ENCODE peak calls at places on chromosomes 16 and 17, in six cellular contexts. D is HCT116, O is GM12878, T is HepG2, P is H1, V is K562. E is an unnamed sample.

GRCh38 chr16:65991149-65991701 is 375.3 kb upstream of the CDH5 start:
- DNase-seq in T (no peak), P (no peak), O (no peak), V (no peak), D (no peak), E (peak; percentile 13)

GRCh38 chr17:7041607-7042506 is 2.0 kb downstream of the SLC16A11 start:
- DNase-seq in T (no peak), V (no peak), O (no peak), D (no peak), P (peak; percentile 69), E (no peak)

GRCh38 chr17:33115351-33115750 is 123.7 kb downstream of the SPACA3 start:
- DNase-seq in V (no peak), O (no peak), T (no peak), P (no peak), D (no peak), E (no peak)

GRCh38 chr16:69187891-69188451 is 1.0 kb downstream of the SNTB2 start:
- DNase-seq in P (no peak), O (no peak), D (no peak), V (peak; percentile 41), T (peak; percentile 14), E (peak; percentile 11)

GRCh38 chr17:36034127-36034526 is 16.4 kb upstream of the CCL23 start:
- DNase-seq in O (peak; percentile 62), D (no peak), V (no peak), T (no peak), P (no peak), E (no peak)

GRCh38 chr17:80773243-80773991 is 218.2 kb upstream of the CHMP6 start:
- DNase-seq in D (no peak), O (no peak), T (no peak), P (no peak), V (no peak), E (no peak)

GRCh38 chr16:66250686-66251405 is 115.6 kb upstream of the CDH5 start:
- DNase-seq in P (no peak), T (no peak), D (no peak), O (no peak), V (no peak), E (peak; percentile 25)

GRCh38 chr17:80843741-80844156 is 147.9 kb upstream of the CHMP6 start:
- DNase-seq in P (no peak), D (no peak), T (peak; percentile 20), V (no peak), O (no peak), E (no peak)

GRCh38 chr16:20399185-20399584 is 5.4 kb downstream of the PDILT start:
- DNase-seq in P (no peak), V (no peak), O (no peak), D (no peak), T (no peak), E (no peak)

GRCh38 chr16:87166321-87166720 is 150.9 kb downstream of the C16orf95 start:
- DNase-seq in P (no peak), V (no peak), T (no peak), D (no peak), O (no peak), E (no peak)

GRCh38 chr16:86611958-86612357 is 33.6 kb downstream of the FOXL1 start:
- DNase-seq in D (no peak), O (no peak), V (no peak), P (no peak), T (no peak), E (no peak)

GRCh38 chr16:86590501-86591144 is 12.3 kb downstream of the FOXL1 start:
- DNase-seq in D (no peak), P (no peak), O (no peak), V (no peak), T (peak; percentile 32), E (no peak)

GRCh38 chr16:8474576-8474975 is 115.7 kb downstream of the TMEM114 start:
- DNase-seq in O (no peak), P (no peak), T (no peak), V (no peak), D (no peak), E (no peak)

GRCh38 chr16:19804538-19805323 is 79.9 kb downstream of the GPRC5B start:
- DNase-seq in V (no peak), T (no peak), O (no peak), D (no peak), P (peak; percentile 55), E (peak; percentile 22)

GRCh38 chr17:46915596-46915995 is 7.4 kb upstream of the GOSR2 start:
- DNase-seq in P (no peak), V (no peak), D (no peak), T (no peak), O (no peak), E (no peak)

GRCh38 chr17:21025446-21025845 is 17.4 kb downstream of the USP22 start:
- DNase-seq in D (no peak), O (no peak), V (no peak), P (no peak), T (no peak), E (no peak)

GRCh38 chr17:21549107-21549687 is 143.1 kb upstream of the KCNJ18 start:
- DNase-seq in O (no peak), D (no peak), V (no peak), T (no peak), P (no peak), E (no peak)

GRCh38 chr16:83356266-83356665 is 451.5 kb upstream of the HSBP1 start:
- DNase-seq in D (peak; percentile 29), T (peak; percentile 56), P (no peak), V (peak; percentile 54), O (no peak), E (peak; percentile 57)

GRCh38 chr16:47774661-47775060 is 313.5 kb downstream of the PHKB start:
- DNase-seq in D (no peak), O (no peak), T (peak; percentile 67), V (no peak), P (peak; percentile 47), E (peak; percentile 76)

GRCh38 chr17:69729937-69730336 is 315.4 kb downstream of the MAP2K6 start:
- DNase-seq in T (no peak), P (no peak), V (no peak), D (no peak), O (no peak), E (no peak)

GRCh38 chr17:69732272-69732671 is 317.8 kb downstream of the MAP2K6 start:
- DNase-seq in O (no peak), P (no peak), T (no peak), D (no peak), V (no peak), E (no peak)

GRCh38 chr17:69735285-69735684 is 320.8 kb downstream of the MAP2K6 start:
- DNase-seq in T (no peak), D (no peak), V (no peak), P (no peak), O (no peak), E (no peak)

GRCh38 chr17:69734656-69735055 is 320.2 kb downstream of the MAP2K6 start:
- DNase-seq in O (no peak), D (no peak), P (no peak), T (no peak), V (no peak), E (no peak)

GRCh38 chr17:69733171-69734014 is 318.9 kb downstream of the MAP2K6 start:
- DNase-seq in P (no peak), V (no peak), O (no peak), D (no peak), T (no peak), E (no peak)
- TF ChIP-seq ZNF274 in P (no peak), V (no peak), O (no peak), D (no peak), T (no peak), E (no peak)

DNA sequence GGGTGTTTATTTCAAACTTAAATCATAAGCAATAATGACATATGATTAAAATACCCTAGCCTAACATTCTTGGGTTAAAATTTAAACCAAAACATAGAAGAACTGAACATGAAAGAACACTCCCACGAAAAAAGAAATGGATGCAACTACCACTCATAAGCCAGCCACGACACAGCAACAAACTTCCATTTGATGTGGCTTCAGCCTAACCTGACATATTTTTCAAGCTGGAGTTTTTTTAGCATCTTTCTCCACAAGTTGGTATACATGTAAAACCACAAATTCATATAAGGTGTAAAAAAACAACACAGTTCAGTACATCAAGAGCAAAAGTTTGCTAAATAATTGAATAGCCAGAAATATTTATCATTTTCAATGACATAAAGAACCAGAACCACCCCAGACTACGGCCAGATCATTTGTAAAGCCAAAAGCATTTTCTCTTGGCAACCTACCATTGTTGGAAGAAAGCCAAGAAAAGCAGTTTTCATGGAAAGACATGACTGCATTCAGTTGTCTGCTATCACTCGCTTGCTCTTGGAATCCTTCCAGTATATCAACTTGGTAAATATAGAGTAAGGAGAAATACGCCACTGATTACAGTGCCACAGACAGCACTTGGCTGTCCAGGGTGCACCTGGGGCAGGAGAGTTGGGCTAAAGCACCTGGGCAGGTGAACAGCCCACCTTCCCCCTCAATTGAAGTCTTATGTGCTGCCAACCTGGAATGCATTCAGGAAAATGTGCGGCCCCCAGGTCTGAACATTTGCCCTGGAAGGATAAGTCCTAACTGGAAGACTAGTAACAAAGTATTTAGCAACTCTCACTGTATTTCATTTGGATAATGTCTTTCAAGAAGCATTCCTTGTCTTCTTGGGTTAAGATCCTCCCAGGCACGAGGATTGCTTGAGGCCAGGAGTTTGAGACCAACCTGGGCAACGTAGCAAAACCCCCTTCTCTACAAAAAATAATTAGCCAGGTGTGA is 60.5 kb downstream of the CREBBP start:
- DNase-seq in V (peak; percentile 31), D (peak; percentile 27), P (no peak), T (no peak), O (no peak), E (no peak)
- TF ChIP-seq ZNF274 in V (no peak), D (no peak), P (no peak), T (no peak), O (no peak), E (no peak)

DNA sequence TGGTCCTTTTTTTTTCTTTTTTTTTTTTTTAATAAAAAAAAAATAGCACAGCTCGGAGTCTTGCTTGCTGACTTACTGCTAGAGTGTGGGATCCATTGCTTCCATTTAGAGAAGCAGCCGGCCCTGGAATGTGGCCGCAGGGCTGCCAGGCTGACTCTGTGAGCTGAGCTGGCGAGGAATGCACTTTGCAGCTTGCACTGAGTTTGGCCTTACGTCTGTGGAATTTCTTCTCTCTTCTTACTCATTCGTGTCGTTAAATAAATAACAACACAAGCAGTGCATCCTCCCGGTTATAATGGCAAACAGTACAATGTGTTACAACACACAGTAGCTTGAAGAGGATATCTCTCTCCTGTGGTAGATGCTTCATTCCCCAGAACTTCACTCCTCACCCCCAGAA is 69.2 kb downstream of the PRKCB start:
- DNase-seq in D (no peak), V (no peak), O (no peak), P (no peak), T (no peak), E (peak; percentile 83)
- TF ChIP-seq ZNF274 in D (no peak), V (no peak), O (no peak), P (no peak), T (no peak), E (no peak)

DNA sequence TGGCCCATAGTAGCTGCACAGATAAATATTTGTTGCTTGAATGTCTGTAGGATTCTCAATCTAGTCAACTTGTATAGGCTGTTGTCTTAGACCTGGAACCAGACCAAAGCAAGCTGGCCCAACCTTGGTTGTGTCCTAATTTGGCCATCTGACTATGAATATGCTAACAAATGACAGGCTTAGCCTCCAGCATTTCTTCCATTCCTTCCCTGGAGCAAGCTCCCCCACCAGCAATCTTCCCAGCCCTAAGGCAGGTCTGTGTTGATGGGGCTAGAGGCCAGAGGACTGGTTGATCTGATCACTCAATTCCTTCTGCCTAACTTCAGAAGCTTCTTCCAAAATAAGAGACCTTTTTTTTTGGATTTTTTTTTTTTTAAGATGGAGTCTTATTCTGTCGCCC is 9.4 kb upstream of the PHOSPHO1 start:
- DNase-seq in D (no peak), V (no peak), T (no peak), O (no peak), P (no peak), E (no peak)
- TF ChIP-seq ZNF274 in D (no peak), V (no peak), T (no peak), O (no peak), P (no peak), E (no peak)

E was measured in NT2/D1.